ENCODE peak calls at places on chromosomes 11 and 22, in five cellular contexts. Z, K, R, C and F are unnamed samples.

GRCh38 chr22:21449531-21450319 is 17.5 kb upstream of the TMEM191C start:
- DNase-seq in Z (no peak), K (no peak), R (no peak), C (peak), F (no peak)

GRCh38 chr11:64745219-64745522 is 1.2 kb upstream of the RASGRP2 start:
- DNase-seq in Z (no peak), K (no peak), R (no peak), C (peak), F (peak)

GRCh38 chr11:18761144-18761543 is 30.5 kb downstream of the PTPN5 start:
- DNase-seq in Z (no peak), K (no peak), R (no peak), C (no peak), F (no peak)

GRCh38 chr11:70669871-70670683 is 271.7 kb downstream of the CTTN start:
- DNase-seq in Z (no peak), K (no peak), R (no peak), C (no peak), F (no peak)

GRCh38 chr22:49161002-49161850 is 666.4 kb downstream of the BRD1 start:
- DNase-seq in Z (no peak), K (no peak), R (no peak), C (no peak), F (no peak)

GRCh38 chr11:44421090-44421675 is 111.2 kb upstream of the ALX4 start:
- DNase-seq in Z (no peak), K (no peak), R (no peak), C (no peak), F (no peak)

GRCh38 chr22:37752189-37753061 is 55.3 kb upstream of the GCAT start:
- DNase-seq in Z (no peak), K (no peak), R (peak), C (no peak), F (no peak)

GRCh38 chr22:26847816-26848215 is 190.4 kb downstream of the MIAT start:
- DNase-seq in Z (no peak), K (no peak), R (no peak), C (no peak), F (no peak)

GRCh38 chr11:16191212-16191851 is 165.0 kb downstream of the SOX6 start:
- DNase-seq in Z (peak), K (no peak), R (peak), C (no peak), F (no peak)

GRCh38 chr11:72111803-72112540 is 523 bp downstream of the ANAPC15 start:
- DNase-seq in Z (peak), K (peak), R (peak), C (no peak), F (peak)

GRCh38 chr11:74388678-74389327 is 9.4 kb downstream of the PGM2L1 start:
- DNase-seq in Z (peak), K (peak), R (peak), C (peak), F (no peak)

GRCh38 chr11:111688028-111688427 is 78.2 kb downstream of the PPP2R1B start:
- DNase-seq in Z (no peak), K (no peak), R (no peak), C (no peak), F (no peak)

GRCh38 chr22:38618682-38619081 is 37.5 kb downstream of the FAM227A start:
- DNase-seq in Z (no peak), K (no peak), R (no peak), C (no peak), F (no peak)

GRCh38 chr11:69333906-69334305 is 40.0 kb downstream of the MYEOV start:
- DNase-seq in Z (no peak), K (no peak), R (no peak), C (no peak), F (no peak)

GRCh38 chr11:57815476-57815875 is 53.9 kb downstream of the CTNND1 start:
- DNase-seq in Z (no peak), K (no peak), R (no peak), C (no peak), F (no peak)
- TF ChIP-seq POLR2A in Z (no peak), K (no peak), R (no peak), C (no peak), F (no peak)

DNA sequence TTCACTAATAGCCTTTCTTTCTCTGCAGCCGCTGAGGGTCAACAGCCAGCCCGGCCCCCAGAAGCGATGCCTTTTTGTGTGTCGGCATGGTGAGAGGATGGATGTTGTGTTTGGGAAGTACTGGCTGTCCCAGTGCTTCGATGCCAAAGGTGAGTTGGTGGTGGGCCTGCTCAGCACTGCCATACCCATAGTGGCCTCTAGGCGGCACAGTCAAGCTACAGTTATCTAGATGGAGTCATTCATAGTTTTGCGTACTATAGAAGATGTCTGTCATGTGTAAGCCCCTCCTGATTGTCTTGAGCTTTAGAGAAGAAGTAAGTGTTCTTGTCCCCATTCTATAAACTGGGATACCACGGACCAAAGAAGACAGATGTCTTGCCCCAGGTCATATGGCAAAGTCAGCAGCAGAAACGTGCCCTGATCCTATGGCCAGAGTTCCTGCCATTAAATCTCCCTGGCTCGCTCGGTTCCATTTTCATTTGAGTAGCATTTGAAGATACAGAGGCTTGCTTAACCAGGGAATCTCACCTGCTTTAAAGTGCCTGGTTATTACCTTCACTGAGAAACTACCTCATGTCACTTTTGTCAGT is 42.1 kb upstream of the CRTAM start:
- DNase-seq in Z (peak), K (no peak), R (peak), C (peak), F (peak)
- TF ChIP-seq TAF1 in Z (no peak), K (no peak), R (no peak), C (no peak), F (no peak)

GRCh38 chr11:17353228-17354021 is 1.8 kb downstream of the NCR3LG1 start:
- DNase-seq in Z (peak), K (peak), R (peak), C (peak), F (peak)
- TF ChIP-seq POLR2A in Z (peak), K (no peak), R (peak), C (no peak), F (no peak)

GRCh38 chr11:82767123-82767522 is 33.5 kb upstream of the FAM181B start:
- DNase-seq in Z (no peak), K (no peak), R (no peak), C (no peak), F (no peak)

GRCh38 chr11:82759649-82760048 is 26.0 kb upstream of the FAM181B start:
- DNase-seq in Z (no peak), K (no peak), R (no peak), C (no peak), F (no peak)

GRCh38 chr11:82763167-82763566 is 29.5 kb upstream of the FAM181B start:
- DNase-seq in Z (no peak), K (no peak), R (no peak), C (no peak), F (no peak)

DNA sequence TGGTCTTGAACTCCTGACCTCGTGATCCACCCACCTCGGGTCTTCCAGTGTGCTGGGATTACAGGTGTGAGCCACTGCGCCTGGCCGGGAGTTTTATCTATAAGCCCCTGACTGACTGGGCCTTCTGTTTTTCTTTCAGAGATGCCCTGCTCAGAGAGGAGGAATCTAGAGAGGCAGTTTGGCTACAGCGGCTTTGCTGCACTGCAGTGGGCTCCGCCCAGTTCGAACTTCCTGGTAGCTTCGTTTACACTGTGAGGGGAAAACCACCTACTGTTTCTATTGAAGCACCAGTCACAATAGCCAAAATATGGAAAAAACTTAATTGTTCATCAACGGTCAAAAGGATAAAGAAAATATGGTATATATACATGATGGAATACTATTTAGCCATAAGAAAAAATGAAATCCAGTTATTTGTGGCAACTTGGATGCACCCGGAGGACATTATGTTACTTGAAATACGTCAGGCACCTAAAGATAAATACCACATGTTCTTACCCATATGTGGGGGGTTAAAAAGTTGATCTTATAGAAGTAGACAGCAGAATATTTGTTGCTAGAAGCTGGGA is 31.9 kb upstream of the FAM181B start:
- DNase-seq in Z (no peak), K (no peak), R (no peak), C (no peak), F (no peak)
- TF ChIP-seq TAF1 in Z (no peak), K (no peak), R (no peak), C (no peak), F (no peak)

DNA sequence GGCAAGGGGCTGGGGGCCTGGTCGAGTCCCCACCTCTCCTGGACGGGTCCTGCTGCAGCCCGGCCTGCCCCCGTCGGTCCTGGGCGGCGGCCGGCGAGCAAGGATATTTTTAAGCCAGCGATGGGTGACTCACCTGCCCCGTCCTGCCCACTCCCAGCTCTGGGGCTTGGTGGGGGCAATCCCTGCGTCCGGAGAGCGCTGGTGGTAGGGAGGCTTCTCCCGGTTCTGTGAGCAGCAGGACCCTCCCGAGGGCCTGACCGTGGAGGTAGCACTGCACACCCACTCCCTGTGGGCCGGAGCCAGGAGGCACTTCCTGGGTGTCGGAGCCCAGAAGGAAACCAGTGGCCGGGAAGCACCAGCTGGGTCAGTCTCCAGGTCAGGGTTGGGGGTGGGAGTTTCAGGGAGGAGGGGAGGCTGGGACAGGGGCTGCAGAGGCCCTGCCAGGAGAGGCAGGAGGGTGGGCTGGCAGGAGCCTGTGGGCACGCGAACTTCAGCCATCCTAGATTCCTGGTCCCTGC is 467 bp downstream of the EPS8L2 start:
- DNase-seq in Z (no peak), K (no peak), R (no peak), C (peak), F (no peak)
- TF ChIP-seq POLR2A in Z (no peak), K (no peak), R (no peak), C (no peak), F (no peak)

GRCh38 chr22:43895986-43896645 is 4.3 kb upstream of the PNPLA5 start:
- DNase-seq in Z (peak), K (no peak), R (no peak), C (no peak), F (no peak)
- TF ChIP-seq TAF1 in Z (no peak), K (no peak), R (no peak), C (no peak), F (no peak)

GRCh38 chr11:66159585-66159984 is 89.5 kb downstream of the PACS1 start:
- DNase-seq in Z (no peak), K (no peak), R (no peak), C (no peak), F (no peak)

GRCh38 chr11:66157182-66157864 is 87.3 kb downstream of the PACS1 start:
- DNase-seq in Z (peak), K (no peak), R (no peak), C (no peak), F (peak)

GRCh38 chr11:66155387-66156073 is 85.5 kb downstream of the PACS1 start:
- DNase-seq in Z (no peak), K (no peak), R (no peak), C (no peak), F (no peak)

GRCh38 chr11:66158156-66158555 is 88.1 kb downstream of the PACS1 start:
- DNase-seq in Z (no peak), K (no peak), R (no peak), C (no peak), F (no peak)

DNA sequence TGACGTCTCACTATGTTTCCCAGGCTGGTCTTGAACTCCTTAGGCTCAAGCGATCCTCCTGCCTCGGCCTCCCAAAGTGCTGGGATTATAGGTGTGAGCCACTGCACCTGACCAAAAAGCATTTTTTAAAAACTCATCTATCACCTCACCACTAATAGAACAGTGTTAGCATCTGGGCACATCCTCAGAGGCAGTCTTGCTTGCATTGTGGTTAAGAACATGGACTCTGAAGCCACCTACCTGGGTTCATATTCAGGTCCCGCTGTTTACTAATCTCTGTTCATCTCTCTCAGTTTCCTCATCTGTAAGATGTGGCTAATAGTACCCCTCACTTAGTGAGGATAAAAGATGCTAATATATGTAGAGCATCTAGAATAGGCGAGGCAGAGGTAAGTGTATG is 90.6 kb downstream of the PACS1 start:
- DNase-seq in Z (no peak), K (no peak), R (no peak), C (no peak), F (no peak)
- TF ChIP-seq POLR2A in Z (no peak), K (no peak), R (no peak), C (no peak), F (no peak)

DNA sequence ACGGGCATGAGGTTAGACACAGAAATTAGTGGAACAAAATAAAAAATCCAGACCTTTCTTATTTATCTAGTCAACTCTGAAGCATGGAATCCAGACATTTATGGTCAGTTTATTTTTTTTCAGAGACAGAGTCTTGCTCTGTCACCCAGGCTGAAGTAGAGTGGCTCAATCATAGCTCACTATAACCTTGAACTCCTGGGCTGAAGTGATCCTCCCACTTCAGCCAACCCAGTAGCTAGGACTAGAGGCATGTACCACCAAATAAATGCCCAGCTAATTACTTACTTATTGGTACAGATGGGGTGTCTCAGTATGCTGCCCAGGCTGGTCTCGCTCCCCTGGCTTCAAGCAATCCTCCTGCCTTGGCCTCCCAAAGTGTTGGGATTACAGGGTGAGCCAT is 8.7 kb downstream of the NPAT start:
- DNase-seq in Z (no peak), K (no peak), R (peak), C (no peak), F (no peak)
- TF ChIP-seq TAF1 in Z (no peak), K (no peak), R (no peak), C (no peak), F (no peak)